ENCODE peak calls at places on chromosomes 12 and 14, in seven cellular contexts. P is fibroblast of lung, H is foreskin keratinocyte, Z is mucosa of descending colon, V is transverse colon, Y is ovary, C is HCT116. J is an unnamed sample.

GRCh38 chr14:83257466-83258439 is 1724.1 kb upstream of the SEL1L start:
- DNase-seq in P (no peak), H (no peak), Z (no peak), V (no peak), Y (no peak), C (no peak), J (no peak)

GRCh38 chr12:90514325-90514724 is 440.7 kb downstream of the CCER1 start:
- DNase-seq in P (no peak), H (no peak), Z (no peak), V (no peak), Y (no peak), C (no peak), J (no peak)

GRCh38 chr12:10501031-10501430 is 4.7 kb upstream of the EIF2S3B start:
- DNase-seq in P (peak), H (peak), Z (no peak), V (no peak), Y (no peak), C (peak), J (no peak)

GRCh38 chr14:71497645-71498086 is 434.6 kb upstream of the RGS6 start:
- DNase-seq in P (peak), H (peak), Z (no peak), V (no peak), Y (no peak), C (no peak), J (no peak)

GRCh38 chr12:56014205-56014604 is 6.6 kb upstream of the IKZF4 start:
- DNase-seq in P (no peak), H (peak), Z (no peak), V (no peak), Y (no peak), C (no peak), J (no peak)

GRCh38 chr12:109818900-109819500 is 14.2 kb downstream of the TRPV4 start:
- DNase-seq in P (peak), H (peak), Z (no peak), V (no peak), Y (no peak), C (no peak), J (no peak)

GRCh38 chr14:103156733-103157411 is 33.6 kb downstream of the TNFAIP2 start:
- DNase-seq in P (no peak), H (no peak), Z (no peak), V (no peak), Y (no peak), C (no peak), J (no peak)

GRCh38 chr12:132441871-132442863 is 47.8 kb upstream of the FBRSL1 start:
- DNase-seq in P (no peak), H (no peak), Z (no peak), V (no peak), Y (no peak), C (no peak), J (no peak)

GRCh38 chr12:70920891-70921290 is 353 bp upstream of the PTPRR start:
- DNase-seq in P (no peak), H (no peak), Z (no peak), V (no peak), Y (no peak), C (no peak), J (no peak)

DNA sequence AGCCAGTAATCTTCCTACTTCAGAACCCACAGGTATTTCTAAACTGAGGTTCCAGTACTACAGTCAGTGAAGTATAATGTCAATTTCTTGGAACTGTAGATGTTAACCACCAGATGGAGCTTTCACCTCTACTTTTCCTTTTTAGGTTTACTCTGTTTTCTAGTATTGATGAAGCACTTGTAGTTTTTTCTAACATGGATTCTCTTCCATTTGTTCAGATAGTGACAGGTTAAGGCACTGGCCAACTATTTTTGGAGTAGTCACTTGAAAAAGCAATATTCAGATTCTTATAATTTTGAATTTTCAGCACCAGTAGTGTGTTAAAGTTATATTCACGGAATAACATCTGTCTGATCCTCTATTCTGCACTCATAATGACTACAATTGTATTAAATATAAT is 4.6 kb upstream of the SEC23A start:
- DNase-seq in P (peak), H (peak), Z (no peak), V (no peak), Y (no peak), C (no peak), J (no peak)
- TF ChIP-seq CTCF in P (peak), H (peak), Z (no peak), V (peak), Y (no peak), C (peak), J (peak)

GRCh38 chr12:22935090-22935489 is 310.1 kb downstream of the ETNK1 start:
- DNase-seq in P (no peak), H (no peak), Z (no peak), V (no peak), Y (no peak), C (no peak), J (no peak)
- TF ChIP-seq CTCF in P (no peak), H (no peak), Z (no peak), V (no peak), Y (no peak), C (no peak), J (peak)

GRCh38 chr14:61925043-61925442 is 162.8 kb downstream of the SNAPC1 start:
- DNase-seq in P (peak), H (peak), Z (peak), V (no peak), Y (no peak), C (peak), J (no peak)
- TF ChIP-seq CTCF in P (peak), H (peak), Z (no peak), V (peak), Y (no peak), C (no peak), J (peak)

GRCh38 chr12:92041742-92042141 is 103.9 kb downstream of the BTG1 start:
- DNase-seq in P (peak), H (peak), Z (no peak), V (no peak), Y (no peak), C (no peak), J (no peak)
- TF ChIP-seq CTCF in P (no peak), H (peak), Z (no peak), V (no peak), Y (no peak), C (no peak), J (no peak)

DNA sequence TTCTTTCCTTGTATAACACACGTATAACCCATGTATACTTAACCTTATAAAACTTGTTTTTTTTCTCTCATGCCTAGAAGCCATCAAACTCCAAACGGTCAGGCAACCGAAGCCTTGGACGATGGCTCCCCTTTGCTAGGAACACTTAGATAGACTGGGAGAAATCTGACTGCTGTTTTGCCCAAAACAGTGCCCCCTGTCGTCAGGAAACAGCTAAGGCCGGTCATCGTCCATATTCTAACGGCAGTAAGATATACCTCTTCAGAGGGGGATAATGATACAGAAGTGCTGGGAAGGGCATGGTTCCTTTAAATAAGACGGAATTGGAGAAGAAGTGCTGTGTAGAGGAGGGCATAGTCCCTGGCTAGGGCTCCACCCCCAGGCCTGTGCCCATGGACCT is 130.5 kb downstream of the SLC41A2 start:
- DNase-seq in P (no peak), H (no peak), Z (no peak), V (no peak), Y (no peak), C (no peak), J (no peak)
- TF ChIP-seq CTCF in P (peak), H (peak), Z (no peak), V (no peak), Y (no peak), C (no peak), J (peak)

GRCh38 chr12:51589060-51589459 is 2.0 kb upstream of the SCN8A start:
- DNase-seq in P (no peak), H (no peak), Z (no peak), V (no peak), Y (no peak), C (no peak), J (no peak)

GRCh38 chr12:51589557-51590176 is 1.4 kb upstream of the SCN8A start:
- DNase-seq in P (no peak), H (no peak), Z (no peak), V (no peak), Y (no peak), C (no peak), J (no peak)

GRCh38 chr12:51591020-51591901 is at the start of gene SCN8A:
- DNase-seq in P (peak), H (peak), Z (peak), V (peak), Y (peak), C (peak), J (no peak)

GRCh38 chr12:51592034-51592705 is 1.1 kb downstream of the SCN8A start:
- DNase-seq in P (peak), H (peak), Z (no peak), V (no peak), Y (no peak), C (no peak), J (no peak)

DNA sequence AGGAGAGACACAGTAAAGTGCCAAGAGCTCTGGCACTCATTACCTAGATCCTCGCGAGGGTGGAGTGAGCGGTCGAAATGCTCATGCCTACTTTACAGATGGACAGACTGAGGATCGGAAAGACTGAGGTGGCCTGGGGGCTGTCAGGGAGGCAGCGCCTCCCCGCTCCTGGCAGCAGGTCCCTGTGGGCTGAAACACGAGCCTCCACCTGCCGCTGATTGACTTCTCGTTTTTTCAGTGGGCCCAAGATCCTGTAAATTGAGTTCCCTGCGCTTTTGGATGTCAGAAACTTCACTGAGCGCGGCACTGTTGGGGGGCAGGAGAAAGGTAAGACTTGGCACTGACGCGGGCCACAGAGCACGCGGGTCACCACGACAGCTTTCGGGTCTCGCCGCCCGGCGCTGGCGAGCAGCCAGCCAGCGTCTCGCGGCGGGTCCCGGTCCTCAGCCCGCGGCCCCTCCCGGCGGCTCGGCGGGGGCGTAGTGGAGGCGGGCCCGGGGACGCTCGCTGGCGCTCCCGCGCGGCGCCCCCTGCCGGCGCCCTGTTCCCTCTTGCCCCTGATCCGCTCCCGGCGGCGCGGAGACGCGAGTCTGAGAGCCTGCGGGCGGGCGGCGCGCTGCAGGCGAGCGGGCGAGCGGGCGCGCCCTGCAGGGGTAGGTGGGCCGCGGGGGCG is 550 bp upstream of the SCN8A start:
- DNase-seq in P (peak), H (peak), Z (peak), V (peak), Y (peak), C (peak), J (peak)
- TF ChIP-seq CTCF in P (peak), H (peak), Z (peak), V (peak), Y (no peak), C (peak), J (peak)

J was measured in osteocyte.